ENCODE peak calls at places on chromosomes 7 and 10, in five cellular contexts. Z, D, H, U and F are unnamed samples.

GRCh38 chr10:11610151-11610854 is 1.1 kb downstream of the USP6NL start:
- ATAC-seq in D (no peak), U (no peak), H (no peak), Z (no peak), F (no peak)

GRCh38 chr10:6995846-6996245 is 415.0 kb downstream of the SFMBT2 start:
- ATAC-seq in H (peak), U (no peak), Z (no peak), D (no peak), F (no peak)

GRCh38 chr10:122485670-122486069 is 24.3 kb downstream of the HTRA1 start:
- ATAC-seq in Z (no peak), U (no peak), H (peak), D (no peak), F (peak)

GRCh38 chr10:10515479-10516204 is 502.0 kb upstream of the CELF2 start:
- ATAC-seq in D (no peak), Z (no peak), H (peak), U (no peak), F (no peak)

GRCh38 chr7:587769-588168 is 68.1 kb upstream of the PDGFA start:
- ATAC-seq in H (no peak), Z (no peak), D (no peak), U (no peak), F (peak)

GRCh38 chr7:4479367-4480039 is 202.6 kb upstream of the FOXK1 start:
- ATAC-seq in Z (peak), U (peak), D (peak), H (peak), F (no peak)

GRCh38 chr7:25776737-25777109 is 375.3 kb upstream of the NFE2L3 start:
- ATAC-seq in D (no peak), H (no peak), U (no peak), Z (no peak), F (no peak)

GRCh38 chr7:17434841-17435692 is 136.6 kb downstream of the AHR start:
- ATAC-seq in U (no peak), H (no peak), Z (no peak), D (no peak), F (no peak)

GRCh38 chr7:74684473-74684872 is 27.0 kb downstream of the GTF2I start:
- ATAC-seq in D (no peak), Z (peak), U (no peak), H (no peak), F (no peak)

GRCh38 chr7:6153646-6154541 is 118.5 kb downstream of the CYTH3 start:
- ATAC-seq in Z (no peak), U (no peak), D (no peak), H (peak), F (no peak)

GRCh38 chr10:72332423-72333110 is 22.2 kb downstream of the DNAJB12 start:
- ATAC-seq in Z (no peak), H (no peak), D (no peak), U (no peak), F (no peak)
- TF ChIP-seq POLR2AphosphoS5 in Z (no peak), H (no peak), D (no peak), U (no peak), F (no peak)

GRCh38 chr7:142503036-142503435 is 245.2 kb upstream of the PRSS58 start:
- ATAC-seq in H (no peak), D (no peak), U (no peak), Z (no peak), F (no peak)

GRCh38 chr7:142498364-142498763 is 240.5 kb upstream of the PRSS58 start:
- ATAC-seq in D (no peak), H (no peak), U (no peak), Z (no peak), F (no peak)

GRCh38 chr7:142500364-142500763 is 242.5 kb upstream of the PRSS58 start:
- ATAC-seq in D (no peak), Z (no peak), U (no peak), H (no peak), F (no peak)

GRCh38 chr7:142499641-142500040 is 241.8 kb upstream of the PRSS58 start:
- ATAC-seq in Z (no peak), D (no peak), H (peak), U (no peak), F (no peak)

GRCh38 chr7:142501434-142501833 is 243.6 kb upstream of the PRSS58 start:
- ATAC-seq in Z (no peak), H (no peak), D (no peak), U (no peak), F (no peak)
- H3K27ac ChIP-seq in Z (no peak), H (no peak), D (no peak), U (no peak), F (no peak)

GRCh38 chr7:90897961-90898469 is 301.9 kb downstream of the CDK14 start:
- ATAC-seq in U (peak), Z (no peak), H (no peak), D (no peak), F (no peak)
- TF ChIP-seq EP300 in U (no peak), Z (no peak), H (no peak), D (no peak), F (no peak)

GRCh38 chr10:84925495-84925894 is 597.1 kb downstream of the CCSER2 start:
- ATAC-seq in H (no peak), Z (no peak), D (no peak), U (no peak), F (no peak)

GRCh38 chr10:84924131-84924530 is 595.7 kb downstream of the CCSER2 start:
- ATAC-seq in Z (no peak), U (no peak), D (no peak), H (no peak), F (no peak)

GRCh38 chr10:84921701-84922100 is 593.3 kb downstream of the CCSER2 start:
- ATAC-seq in H (no peak), D (no peak), U (no peak), Z (no peak), F (no peak)
- TF ChIP-seq POLR2AphosphoS5 in H (no peak), D (no peak), U (no peak), Z (no peak), F (no peak)

DNA sequence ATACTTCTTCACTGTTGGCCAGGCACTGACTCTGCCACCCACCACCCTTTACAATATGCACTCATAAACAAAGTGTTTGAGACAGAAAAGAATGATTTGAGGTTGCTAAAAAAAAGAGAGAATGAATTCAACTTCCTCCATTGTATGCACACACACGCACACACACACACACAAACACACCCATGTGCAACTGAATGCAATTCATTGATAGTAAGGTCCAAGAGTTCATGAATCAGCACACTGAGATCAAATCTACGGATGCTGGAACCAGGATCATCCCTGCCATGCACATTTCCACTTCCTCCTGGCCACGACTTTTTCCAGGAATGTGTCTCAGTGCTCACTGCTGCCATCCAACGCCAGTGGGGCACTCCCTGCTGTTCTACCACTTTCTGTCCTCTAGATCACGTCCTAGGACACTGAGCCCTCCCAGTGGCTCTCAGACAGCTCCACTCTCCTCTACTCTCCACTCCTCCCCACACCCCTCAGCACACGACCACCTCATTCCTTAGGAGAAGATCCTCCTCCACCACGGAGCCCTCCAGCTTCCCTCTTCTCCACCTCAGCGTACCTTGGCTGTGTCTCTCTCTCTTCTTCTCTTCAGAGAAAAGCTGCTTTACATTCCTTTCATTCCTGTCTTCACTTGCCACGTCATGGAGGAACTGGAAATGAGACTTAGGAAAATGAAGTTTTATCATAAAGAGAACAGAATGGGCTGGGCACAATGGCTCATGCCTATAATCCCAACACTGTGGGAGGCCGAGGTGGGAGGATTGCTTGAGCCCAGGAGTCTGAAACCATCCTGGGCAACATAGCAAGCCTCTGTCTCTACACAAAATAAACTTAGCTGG is 12.0 kb upstream of the TMEM213 start:
- ATAC-seq in H (peak), D (no peak), U (no peak), Z (peak), F (no peak)
- H3K27ac ChIP-seq in H (no peak), D (no peak), U (no peak), Z (no peak), F (no peak)

GRCh38 chr7:45691155-45691656 is 117.0 kb downstream of the ADCY1 start:
- ATAC-seq in H (no peak), U (no peak), D (no peak), Z (peak), F (no peak)

GRCh38 chr7:45689797-45690761 is 115.9 kb downstream of the ADCY1 start:
- ATAC-seq in Z (peak), U (no peak), H (no peak), D (no peak), F (no peak)

GRCh38 chr7:45689011-45689796 is 115.0 kb downstream of the ADCY1 start:
- ATAC-seq in Z (no peak), H (no peak), D (no peak), U (no peak), F (no peak)

GRCh38 chr7:45692031-45692430 is 117.9 kb downstream of the ADCY1 start:
- ATAC-seq in H (no peak), Z (no peak), U (no peak), D (no peak), F (no peak)

DNA sequence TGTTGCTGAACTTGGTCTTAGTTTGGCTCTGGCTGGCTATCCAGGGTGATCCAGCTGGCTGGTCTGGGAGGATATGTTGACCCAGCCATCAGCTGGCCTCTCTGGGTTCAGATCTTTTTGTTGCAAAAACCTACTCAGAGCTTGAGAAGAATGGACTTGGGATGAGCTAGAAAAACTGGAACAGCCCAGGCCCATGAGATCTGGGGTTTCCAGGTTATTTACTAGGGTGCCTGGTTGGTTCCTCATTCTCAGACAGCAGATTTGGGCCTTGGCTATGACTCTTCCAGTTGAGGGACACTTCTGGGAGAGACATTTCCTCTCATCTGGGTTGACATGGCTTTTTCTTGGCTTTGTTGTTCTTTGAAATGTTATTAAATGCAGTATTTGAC is 116.6 kb downstream of the ADCY1 start:
- ATAC-seq in H (no peak), U (no peak), D (no peak), Z (peak), F (no peak)
- TF ChIP-seq EP300 in H (no peak), U (no peak), D (no peak), Z (no peak), F (no peak)

DNA sequence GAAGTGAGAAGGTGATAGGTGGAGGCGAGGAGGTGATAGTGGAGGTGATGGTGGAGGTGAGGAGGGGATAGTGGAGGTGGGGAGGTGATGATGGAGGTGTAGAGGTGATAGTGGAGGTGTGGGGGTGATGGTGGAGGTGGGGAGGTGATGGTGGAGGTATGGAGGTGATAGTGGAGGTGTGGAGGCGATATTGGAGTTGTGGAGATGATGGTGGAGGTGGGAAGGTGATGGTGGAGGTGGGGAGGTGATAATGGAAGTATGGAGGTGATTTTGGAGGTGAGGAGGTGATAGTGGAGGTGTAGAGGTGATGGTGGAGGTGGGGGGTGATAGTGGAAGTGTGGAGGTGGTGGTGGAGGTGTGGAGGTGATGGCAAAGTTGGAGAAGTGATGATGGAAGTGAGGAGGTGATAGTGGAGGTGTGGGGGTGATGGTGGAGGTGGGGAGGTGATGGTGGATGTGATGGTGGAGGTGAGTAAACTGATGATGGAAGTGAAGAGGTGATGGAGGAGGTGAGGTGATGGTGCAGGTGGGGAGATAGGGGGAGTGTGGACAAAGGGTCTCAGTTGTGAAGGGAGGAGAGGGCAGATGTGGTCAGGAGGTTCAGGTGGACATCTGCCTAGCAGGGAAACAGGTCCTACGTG is 36.6 kb downstream of the ADCY1 start:
- ATAC-seq in Z (no peak), U (no peak), H (no peak), D (no peak), F (no peak)
- TF ChIP-seq POLR2AphosphoS5 in Z (no peak), U (no peak), H (no peak), D (no peak), F (no peak)

DNA sequence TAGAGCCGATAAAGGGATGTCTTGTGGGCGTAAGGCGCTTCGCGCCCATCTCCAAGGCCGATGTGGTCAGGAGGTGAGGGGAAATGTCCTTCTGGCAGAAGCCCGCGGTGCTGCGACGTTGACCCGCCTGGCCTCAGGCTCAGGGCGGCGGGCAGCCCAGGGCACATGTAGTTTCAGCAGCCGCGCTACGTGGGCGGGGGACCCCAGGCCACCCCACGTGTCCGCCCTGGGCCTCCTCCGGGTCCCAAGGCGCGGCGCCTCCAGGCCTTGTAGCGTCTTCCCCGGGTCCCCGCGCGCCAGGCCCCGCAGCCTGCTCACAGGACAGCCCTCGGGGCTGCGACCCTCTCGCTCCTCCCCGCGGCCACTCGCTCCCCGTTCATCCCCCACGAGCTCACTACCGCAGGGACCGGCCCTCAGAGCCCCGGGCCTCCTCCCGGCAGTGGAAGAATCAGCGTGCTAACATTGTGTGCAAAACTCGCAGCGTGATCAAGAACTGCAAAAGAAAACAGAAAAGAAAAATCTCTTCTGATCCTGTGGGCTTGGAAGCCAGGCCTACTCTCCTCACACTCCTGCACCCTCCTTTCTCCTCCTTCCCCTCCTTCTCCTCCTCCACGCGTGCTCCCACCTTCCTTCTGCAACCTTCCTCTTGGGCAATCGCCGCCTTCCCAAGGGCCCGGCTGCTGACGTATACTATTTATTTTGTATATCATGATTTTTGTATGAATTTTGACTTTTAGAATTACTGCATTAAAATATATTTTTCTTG is 4.4 kb upstream of the TBX20 start:
- ATAC-seq in Z (no peak), U (no peak), D (no peak), H (no peak), F (no peak)
- H3K27ac ChIP-seq in Z (no peak), U (no peak), D (no peak), H (no peak), F (no peak)

GRCh38 chr7:158416283-158416933 is 171.2 kb downstream of the PTPRN2 start:
- ATAC-seq in H (peak), Z (peak), U (no peak), D (no peak), F (no peak)

GRCh38 chr7:158411232-158411950 is 176.2 kb downstream of the PTPRN2 start:
- ATAC-seq in U (no peak), Z (peak), H (no peak), D (peak), F (peak)

GRCh38 chr7:158415316-158415715 is 172.3 kb downstream of the PTPRN2 start:
- ATAC-seq in D (no peak), U (no peak), H (no peak), Z (no peak), F (no peak)

GRCh38 chr7:158410720-158411119 is 176.9 kb downstream of the PTPRN2 start:
- ATAC-seq in H (peak), U (no peak), D (peak), Z (peak), F (no peak)

GRCh38 chr7:158413962-158414961 is 173.4 kb downstream of the PTPRN2 start:
- ATAC-seq in D (peak), Z (peak), H (peak), U (no peak), F (no peak)
- TF ChIP-seq EP300 in D (no peak), Z (no peak), H (no peak), U (no peak), F (no peak)

DNA sequence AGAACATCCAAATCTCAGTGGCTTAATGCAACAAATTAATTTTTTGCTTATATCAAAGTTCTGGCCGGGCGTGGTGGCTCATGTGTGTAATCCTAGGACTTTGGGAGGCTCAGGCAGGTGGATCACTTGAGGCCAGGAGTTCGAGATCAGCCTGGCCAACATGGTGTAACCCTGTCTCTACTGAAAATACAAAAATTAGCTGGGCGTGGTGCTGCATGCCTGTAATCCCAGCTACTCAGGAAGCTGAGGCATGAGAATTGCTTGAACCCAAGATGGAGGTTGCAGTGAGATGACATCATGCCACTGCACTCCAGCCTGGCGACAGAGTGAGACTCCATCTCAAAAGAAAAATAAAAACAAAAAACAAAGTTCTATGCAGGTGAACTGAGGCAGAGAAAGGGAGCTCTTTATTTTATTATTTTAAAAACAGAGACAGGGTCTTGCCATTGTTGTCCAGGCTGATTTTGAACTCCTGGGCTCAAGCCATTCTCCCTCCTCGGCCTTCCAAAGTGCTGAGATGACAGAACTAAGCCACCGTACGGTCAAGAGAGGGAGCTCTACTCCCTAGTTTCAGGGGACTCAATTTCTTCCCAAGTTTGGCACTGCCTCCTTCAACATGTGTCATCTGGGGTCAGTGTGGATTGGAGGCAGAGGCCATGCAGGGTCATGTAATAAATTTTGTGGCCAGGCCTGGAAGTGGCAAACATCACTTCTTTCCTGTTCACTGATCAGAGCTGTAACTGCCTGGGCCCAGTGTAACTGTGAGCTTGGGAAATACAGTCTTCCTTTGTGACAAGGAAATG is 2.4 kb downstream of the ADCK2 start:
- ATAC-seq in U (peak), Z (peak), D (peak), H (peak), F (peak)
- TF ChIP-seq POLR2AphosphoS5 in U (no peak), Z (no peak), D (no peak), H (no peak), F (peak)